ENCODE peak calls at places on chromosome 6, in nine cellular contexts. O, H, U, N, J, A, V, T and S are unnamed samples.
A peak's percentile ranks its signal among the peaks of the same experiment; 100 is the strongest.

GRCh38 chr6:33904050-33904827 is 100.4 kb upstream of the MLN start:
- DNase-seq in O (peak; percentile 38), H (no peak), U (no peak), N (no peak), J (no peak), A (peak; percentile 36), V (no peak), T (no peak), S (no peak)

GRCh38 chr6:145875496-145876244 is 61.1 kb upstream of the FBXO30 start:
- DNase-seq in O (peak; percentile 78), H (no peak), U (no peak), N (no peak), J (no peak), A (no peak), V (no peak), T (no peak), S (no peak)

GRCh38 chr6:21946298-21946783 is 350.5 kb downstream of the PRL start:
- DNase-seq in O (peak; percentile 15), H (no peak), U (no peak), N (no peak), J (no peak), A (no peak), V (peak; percentile 98), T (no peak), S (peak; percentile 42)

GRCh38 chr6:110180228-110181008 is at the start of gene CDC40:
- DNase-seq in O (no peak), H (peak; percentile 58), U (peak; percentile 50), N (peak; percentile 65), J (peak; percentile 44), A (peak; percentile 65), V (no peak), T (peak; percentile 16), S (peak; percentile 18)

GRCh38 chr6:106972500-106972899 is 2.0 kb downstream of the CD24 start:
- DNase-seq in O (no peak), H (no peak), U (peak; percentile 48), N (no peak), J (peak; percentile 6), A (peak; percentile 59), V (no peak), T (no peak), S (no peak)

GRCh38 chr6:14661188-14661587 is 543.6 kb downstream of the CD83 start:
- DNase-seq in O (peak; percentile 84), H (no peak), U (no peak), N (no peak), J (no peak), A (no peak), V (peak; percentile 89), T (no peak), S (no peak)

GRCh38 chr6:4973972-4974885 is 29.6 kb downstream of the RPP40 start:
- DNase-seq in O (no peak), H (peak; percentile 50), U (no peak), N (no peak), J (no peak), A (peak; percentile 14), V (peak; percentile 72), T (no peak), S (no peak)

GRCh38 chr6:45187841-45188240 is 140.3 kb upstream of the RUNX2 start:
- DNase-seq in O (peak; percentile 17), H (no peak), U (no peak), N (no peak), J (no peak), A (no peak), V (peak; percentile 55), T (no peak), S (peak; percentile 4)

GRCh38 chr6:32954983-32955802 is 2.3 kb upstream of the HLA-DMA start:
- DNase-seq in O (peak; percentile 34), H (no peak), U (peak; percentile 38), N (no peak), J (no peak), A (peak; percentile 73), V (peak; percentile 13), T (no peak), S (no peak)

GRCh38 chr6:107823047-107823557 is 1.0 kb downstream of the SCML4 start:
- DNase-seq in O (no peak), H (no peak), U (no peak), N (no peak), J (no peak), A (no peak), V (no peak), T (no peak), S (no peak)

GRCh38 chr6:34529665-34530327 is 26.3 kb downstream of the SPDEF start:
- DNase-seq in O (no peak), H (no peak), U (peak; percentile 76), N (no peak), J (no peak), A (peak; percentile 75), V (no peak), T (no peak), S (no peak)

GRCh38 chr6:167735498-167736201 is 91.1 kb upstream of the AFDN start:
- DNase-seq in O (no peak), H (no peak), U (peak; percentile 17), N (no peak), J (no peak), A (no peak), V (no peak), T (no peak), S (no peak)

GRCh38 chr6:23089981-23090380 is 520.6 kb downstream of the HDGFL1 start:
- DNase-seq in O (no peak), H (no peak), U (no peak), N (no peak), J (no peak), A (no peak), V (no peak), T (no peak), S (no peak)

GRCh38 chr6:710601-711571 is 17.9 kb upstream of the EXOC2 start:
- DNase-seq in O (peak; percentile 76), H (peak; percentile 42), U (peak; percentile 61), N (peak; percentile 59), J (peak; percentile 19), A (peak; percentile 46), V (peak; percentile 79), T (no peak), S (peak; percentile 53)

GRCh38 chr6:90038951-90039653 is 144.8 kb downstream of the GJA10 start:
- DNase-seq in O (no peak), H (no peak), U (no peak), N (no peak), J (no peak), A (no peak), V (peak; percentile 65), T (no peak), S (no peak)

GRCh38 chr6:15524736-15525401 is 138.0 kb downstream of the DTNBP1 start:
- DNase-seq in O (no peak), H (no peak), U (no peak), N (peak; percentile 45), J (no peak), A (no peak), V (no peak), T (no peak), S (no peak)

GRCh38 chr6:87920245-87920644 is 127.4 kb upstream of the SPACA1 start:
- DNase-seq in O (no peak), H (no peak), U (no peak), N (no peak), J (no peak), A (no peak), V (no peak), T (no peak), S (no peak)

GRCh38 chr6:84432616-84433015 is 205.2 kb upstream of the CEP162 start:
- DNase-seq in O (no peak), H (no peak), U (no peak), N (no peak), J (no peak), A (no peak), V (no peak), T (no peak), S (no peak)

GRCh38 chr6:117482240-117483003 is at the start of gene DCBLD1:
- DNase-seq in O (peak; percentile 85), H (peak; percentile 46), U (peak; percentile 85), N (peak; percentile 79), J (peak; percentile 58), A (peak; percentile 87), V (peak; percentile 70), T (peak; percentile 25), S (peak; percentile 62)

GRCh38 chr6:79076881-79077641 is 993 bp downstream of the PHIP start:
- DNase-seq in O (peak; percentile 96), H (peak; percentile 85), U (peak; percentile 92), N (peak; percentile 92), J (peak; percentile 59), A (peak; percentile 93), V (peak; percentile 95), T (peak; percentile 81), S (peak; percentile 92)
- TF ChIP-seq POLR2A in O (peak; percentile 53), H (no peak), U (no peak), N (no peak), J (no peak), A (peak; percentile 87), V (peak; percentile 24), T (peak; percentile 59), S (no peak)

GRCh38 chr6:30689985-30690384 is 799 bp downstream of the NRM start:
- DNase-seq in O (no peak), H (no peak), U (no peak), N (no peak), J (no peak), A (no peak), V (no peak), T (no peak), S (no peak)
- TF ChIP-seq POLR2A in O (no peak), H (no peak), U (no peak), N (no peak), J (no peak), A (no peak), V (no peak), T (no peak), S (no peak)

DNA sequence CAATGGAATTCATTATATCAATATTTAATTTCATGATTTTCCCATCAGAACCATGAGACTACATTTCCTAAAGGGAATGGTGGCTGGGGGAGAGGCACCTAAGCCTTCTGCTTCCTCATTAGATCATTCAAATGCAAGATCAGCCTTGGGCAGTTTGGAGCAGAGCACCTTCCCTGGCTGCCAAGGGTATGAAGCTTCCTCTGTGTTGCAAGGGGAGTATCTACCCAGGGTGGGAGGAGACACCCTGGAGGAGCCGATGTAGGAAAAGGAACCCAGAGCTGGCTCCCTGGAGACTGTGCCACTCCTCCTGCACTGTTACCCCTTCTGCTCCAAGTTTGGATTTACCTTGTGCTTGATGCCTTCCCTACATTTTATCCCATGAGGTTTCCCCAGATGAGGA is 299.7 kb upstream of the PRDM1 start:
- DNase-seq in O (peak; percentile 81), H (no peak), U (no peak), N (no peak), J (no peak), A (no peak), V (no peak), T (no peak), S (no peak)
- TF ChIP-seq POLR2A in O (no peak), H (no peak), U (no peak), N (no peak), J (no peak), A (no peak), V (no peak), T (no peak), S (no peak)

DNA sequence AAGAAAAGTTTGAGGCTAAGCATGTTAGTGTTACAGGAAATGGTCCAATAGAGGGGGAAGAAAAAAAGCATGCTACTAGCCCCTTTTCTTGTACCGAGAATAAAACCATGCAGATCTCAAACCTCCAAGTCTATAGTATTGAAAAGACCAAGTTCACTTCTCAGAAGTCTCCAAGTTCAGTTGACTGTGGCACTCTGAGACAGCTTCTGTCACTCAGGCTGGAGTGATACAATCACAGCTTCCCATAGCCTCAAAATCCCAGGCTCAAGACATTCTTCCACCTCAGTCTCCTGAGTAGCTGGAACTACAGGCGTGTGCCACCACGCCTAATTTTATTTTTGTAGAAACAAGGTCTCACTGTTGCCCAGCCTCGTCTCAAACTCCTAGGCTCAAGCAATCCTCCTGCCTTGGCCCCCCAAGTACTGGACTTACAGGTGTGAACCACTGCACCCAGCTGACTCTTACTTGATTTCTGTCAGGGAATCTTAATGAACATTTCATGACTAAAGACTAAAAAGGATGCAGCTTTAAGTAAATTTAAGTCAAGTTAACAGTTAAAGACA is 16.2 kb downstream of the C6orf62 start:
- DNase-seq in O (no peak), H (no peak), U (no peak), N (no peak), J (no peak), A (no peak), V (no peak), T (no peak), S (no peak)
- TF ChIP-seq POLR2A in O (no peak), H (no peak), U (no peak), N (no peak), J (no peak), A (no peak), V (no peak), T (no peak), S (no peak)